ENCODE peak calls at places on chromosomes 1 and 21, in nine cellular contexts. One of them, this sample, is unnamed. For H3K27me3 and H3K4me1, the result is how much of the 10 kb centered on the place peaks cover.

GRCh38 chr1:64940026-64940425 is 26.3 kb downstream of the JAK1 start:
- DNase-seq in uterus: no peak
- DNase-seq in right cardiac atrium: no peak
- DNase-seq in transverse colon: no peak
- DNase-seq in esophagus muscularis mucosa: no peak
- DNase-seq in lung: no peak
- DNase-seq in CD4-positive, CD25-positive, alpha-beta regulatory T cell: no peak
- DNase-seq in thoracic aorta: no peak
- DNase-seq in tibial artery: no peak
- DNase-seq in this sample: no peak

GRCh38 chr1:113021430-113022085 is 51.4 kb upstream of the LRIG2 start:
- DNase-seq in transverse colon: no peak
- DNase-seq in esophagus muscularis mucosa: no peak
- DNase-seq in right cardiac atrium: no peak
- DNase-seq in thoracic aorta: no peak
- DNase-seq in uterus: no peak
- DNase-seq in tibial artery: no peak
- DNase-seq in lung: no peak
- DNase-seq in CD4-positive, CD25-positive, alpha-beta regulatory T cell: no peak
- DNase-seq in this sample: no peak

GRCh38 chr1:231691618-231692259 is 65.1 kb downstream of the DISC1 start:
- DNase-seq in right cardiac atrium: peak
- DNase-seq in lung: no peak
- DNase-seq in tibial artery: no peak
- DNase-seq in uterus: no peak
- DNase-seq in esophagus muscularis mucosa: no peak
- DNase-seq in thoracic aorta: no peak
- DNase-seq in transverse colon: no peak
- DNase-seq in CD4-positive, CD25-positive, alpha-beta regulatory T cell: no peak
- DNase-seq in this sample: peak

GRCh38 chr1:53617382-53618217 is 121.4 kb downstream of the GLIS1 start:
- DNase-seq in uterus: no peak
- DNase-seq in thoracic aorta: no peak
- DNase-seq in tibial artery: peak
- DNase-seq in esophagus muscularis mucosa: no peak
- DNase-seq in lung: no peak
- DNase-seq in right cardiac atrium: no peak
- DNase-seq in transverse colon: no peak
- DNase-seq in CD4-positive, CD25-positive, alpha-beta regulatory T cell: no peak
- DNase-seq in this sample: no peak

GRCh38 chr21:33089439-33089838 is 19.5 kb downstream of the OLIG1 start:
- DNase-seq in CD4-positive, CD25-positive, alpha-beta regulatory T cell: no peak
- DNase-seq in esophagus muscularis mucosa: no peak
- DNase-seq in tibial artery: no peak
- DNase-seq in transverse colon: no peak
- DNase-seq in lung: no peak
- DNase-seq in thoracic aorta: no peak
- DNase-seq in right cardiac atrium: no peak
- DNase-seq in uterus: no peak
- DNase-seq in this sample: no peak

GRCh38 chr1:67166196-67166595 is at the start of gene IL23R:
- DNase-seq in thoracic aorta: no peak
- DNase-seq in uterus: no peak
- DNase-seq in right cardiac atrium: no peak
- DNase-seq in transverse colon: no peak
- DNase-seq in tibial artery: no peak
- DNase-seq in lung: no peak
- DNase-seq in CD4-positive, CD25-positive, alpha-beta regulatory T cell: peak
- DNase-seq in esophagus muscularis mucosa: no peak
- DNase-seq in this sample: no peak

GRCh38 chr1:60989745-60990718 is 92.3 kb upstream of the NFIA start:
- DNase-seq in transverse colon: no peak
- DNase-seq in uterus: peak
- DNase-seq in CD4-positive, CD25-positive, alpha-beta regulatory T cell: no peak
- DNase-seq in thoracic aorta: peak
- DNase-seq in lung: no peak
- DNase-seq in tibial artery: no peak
- DNase-seq in esophagus muscularis mucosa: no peak
- DNase-seq in right cardiac atrium: peak
- DNase-seq in this sample: no peak

GRCh38 chr1:17163371-17163770 is 41.6 kb upstream of the PADI1 start:
- DNase-seq in uterus: no peak
- DNase-seq in transverse colon: no peak
- DNase-seq in thoracic aorta: no peak
- DNase-seq in lung: no peak
- DNase-seq in esophagus muscularis mucosa: no peak
- DNase-seq in CD4-positive, CD25-positive, alpha-beta regulatory T cell: no peak
- DNase-seq in tibial artery: no peak
- DNase-seq in right cardiac atrium: no peak
- DNase-seq in this sample: peak

DNA sequence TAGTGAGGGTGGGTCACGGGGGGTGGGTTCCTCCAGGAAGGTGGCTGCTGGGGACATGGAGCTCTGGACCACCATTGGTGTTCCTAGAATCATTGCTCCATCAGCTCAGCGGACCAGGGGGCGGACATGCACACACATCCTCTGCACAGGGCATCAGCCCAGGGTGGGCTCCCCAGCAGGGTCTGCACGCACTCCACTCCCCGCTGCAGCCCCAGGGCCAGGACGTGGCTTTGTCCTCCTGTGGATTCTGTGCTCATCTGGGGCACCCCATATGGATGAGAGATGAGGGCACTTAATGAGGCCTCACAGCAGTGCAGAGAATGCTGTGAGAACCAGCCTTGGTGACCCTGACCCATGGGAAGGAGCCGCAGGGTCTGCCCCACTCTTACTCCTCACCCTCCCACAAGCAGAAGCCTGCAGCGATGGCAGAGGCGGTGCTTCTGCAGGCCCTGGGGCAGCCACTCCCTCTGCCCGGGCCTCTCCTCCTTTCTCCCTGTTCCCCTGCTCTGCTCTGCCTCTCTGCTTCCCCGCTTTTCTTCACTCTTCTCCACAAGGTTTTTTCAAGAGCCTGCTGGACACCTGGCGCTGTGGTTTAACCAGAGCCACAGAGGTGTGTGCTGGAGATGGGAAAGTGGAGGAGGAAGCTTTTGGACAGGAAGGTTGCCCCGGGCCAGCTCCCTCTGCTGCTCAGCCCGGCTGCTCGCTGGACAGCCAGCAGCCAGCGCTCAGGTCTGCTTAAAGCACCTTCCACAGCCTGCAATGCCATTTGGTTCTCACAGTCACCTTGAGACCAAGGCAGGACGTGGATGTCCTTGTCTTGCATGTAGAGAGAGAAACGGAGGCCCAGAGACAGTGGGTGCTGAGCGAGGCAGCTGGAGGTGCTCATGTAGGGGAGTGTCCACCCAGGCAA is 26.2 kb upstream of the PCBP3 start:
- DNase-seq in lung: no peak
- DNase-seq in thoracic aorta: no peak
- DNase-seq in tibial artery: peak
- DNase-seq in uterus: no peak
- DNase-seq in esophagus muscularis mucosa: no peak
- DNase-seq in transverse colon: no peak
- DNase-seq in CD4-positive, CD25-positive, alpha-beta regulatory T cell: no peak
- DNase-seq in right cardiac atrium: no peak
- DNase-seq in this sample: no peak
- H3K27me3 ChIP-seq in lung: under half
- H3K27me3 ChIP-seq in thoracic aorta: under half
- H3K27me3 ChIP-seq in tibial artery: under half
- H3K27me3 ChIP-seq in uterus: under half
- H3K27me3 ChIP-seq in esophagus muscularis mucosa: half or more
- H3K27me3 ChIP-seq in transverse colon: under half
- H3K27me3 ChIP-seq in CD4-positive, CD25-positive, alpha-beta regulatory T cell: under half
- H3K27me3 ChIP-seq in right cardiac atrium: under half
- H3K27me3 ChIP-seq in this sample: under half

GRCh38 chr1:32181065-32181464 is 1.6 kb downstream of the TXLNA start:
- DNase-seq in thoracic aorta: no peak
- DNase-seq in right cardiac atrium: no peak
- DNase-seq in lung: no peak
- DNase-seq in transverse colon: no peak
- DNase-seq in tibial artery: peak
- DNase-seq in esophagus muscularis mucosa: no peak
- DNase-seq in CD4-positive, CD25-positive, alpha-beta regulatory T cell: no peak
- DNase-seq in uterus: no peak
- DNase-seq in this sample: no peak

GRCh38 chr1:32180186-32181060 is 948 bp downstream of the TXLNA start:
- DNase-seq in lung: peak
- DNase-seq in CD4-positive, CD25-positive, alpha-beta regulatory T cell: peak
- DNase-seq in thoracic aorta: no peak
- DNase-seq in esophagus muscularis mucosa: no peak
- DNase-seq in right cardiac atrium: peak
- DNase-seq in transverse colon: peak
- DNase-seq in tibial artery: peak
- DNase-seq in uterus: peak
- DNase-seq in this sample: peak

GRCh38 chr1:32179443-32180185 is at the start of gene TXLNA:
- DNase-seq in thoracic aorta: peak
- DNase-seq in transverse colon: peak
- DNase-seq in CD4-positive, CD25-positive, alpha-beta regulatory T cell: peak
- DNase-seq in lung: peak
- DNase-seq in esophagus muscularis mucosa: peak
- DNase-seq in tibial artery: peak
- DNase-seq in uterus: peak
- DNase-seq in right cardiac atrium: peak
- DNase-seq in this sample: peak

GRCh38 chr1:32182060-32182459 is 2.6 kb downstream of the TXLNA start:
- DNase-seq in transverse colon: no peak
- DNase-seq in esophagus muscularis mucosa: no peak
- DNase-seq in tibial artery: no peak
- DNase-seq in CD4-positive, CD25-positive, alpha-beta regulatory T cell: no peak
- DNase-seq in right cardiac atrium: no peak
- DNase-seq in uterus: no peak
- DNase-seq in thoracic aorta: no peak
- DNase-seq in lung: no peak
- DNase-seq in this sample: no peak

GRCh38 chr1:32181563-32181962 is 2.1 kb downstream of the TXLNA start:
- DNase-seq in thoracic aorta: no peak
- DNase-seq in tibial artery: no peak
- DNase-seq in CD4-positive, CD25-positive, alpha-beta regulatory T cell: no peak
- DNase-seq in esophagus muscularis mucosa: no peak
- DNase-seq in right cardiac atrium: no peak
- DNase-seq in uterus: no peak
- DNase-seq in transverse colon: no peak
- DNase-seq in lung: no peak
- DNase-seq in this sample: no peak
- H3K4me1 ChIP-seq in thoracic aorta: half or more
- H3K4me1 ChIP-seq in tibial artery: half or more
- H3K4me1 ChIP-seq in CD4-positive, CD25-positive, alpha-beta regulatory T cell: under half
- H3K4me1 ChIP-seq in esophagus muscularis mucosa: half or more
- H3K4me1 ChIP-seq in right cardiac atrium: under half
- H3K4me1 ChIP-seq in uterus: under half
- H3K4me1 ChIP-seq in transverse colon: under half
- H3K4me1 ChIP-seq in lung: under half
- H3K4me1 ChIP-seq in this sample: under half

GRCh38 chr1:165240486-165240885 is 116.0 kb downstream of the LMX1A start:
- DNase-seq in uterus: no peak
- DNase-seq in transverse colon: no peak
- DNase-seq in thoracic aorta: no peak
- DNase-seq in tibial artery: no peak
- DNase-seq in right cardiac atrium: no peak
- DNase-seq in lung: no peak
- DNase-seq in esophagus muscularis mucosa: no peak
- DNase-seq in CD4-positive, CD25-positive, alpha-beta regulatory T cell: no peak
- DNase-seq in this sample: no peak

GRCh38 chr1:165241952-165242351 is 114.6 kb downstream of the LMX1A start:
- DNase-seq in uterus: no peak
- DNase-seq in lung: no peak
- DNase-seq in transverse colon: no peak
- DNase-seq in right cardiac atrium: no peak
- DNase-seq in esophagus muscularis mucosa: no peak
- DNase-seq in tibial artery: no peak
- DNase-seq in thoracic aorta: no peak
- DNase-seq in CD4-positive, CD25-positive, alpha-beta regulatory T cell: no peak
- DNase-seq in this sample: no peak

GRCh38 chr1:165241321-165241720 is 115.2 kb downstream of the LMX1A start:
- DNase-seq in lung: no peak
- DNase-seq in right cardiac atrium: no peak
- DNase-seq in uterus: no peak
- DNase-seq in thoracic aorta: no peak
- DNase-seq in esophagus muscularis mucosa: no peak
- DNase-seq in CD4-positive, CD25-positive, alpha-beta regulatory T cell: no peak
- DNase-seq in tibial artery: no peak
- DNase-seq in transverse colon: no peak
- DNase-seq in this sample: no peak

GRCh38 chr1:165235777-165236285 is 120.7 kb downstream of the LMX1A start:
- DNase-seq in CD4-positive, CD25-positive, alpha-beta regulatory T cell: no peak
- DNase-seq in thoracic aorta: no peak
- DNase-seq in esophagus muscularis mucosa: no peak
- DNase-seq in right cardiac atrium: peak
- DNase-seq in uterus: no peak
- DNase-seq in tibial artery: no peak
- DNase-seq in lung: no peak
- DNase-seq in transverse colon: no peak
- DNase-seq in this sample: no peak

GRCh38 chr1:165239873-165240272 is 116.6 kb downstream of the LMX1A start:
- DNase-seq in tibial artery: no peak
- DNase-seq in thoracic aorta: no peak
- DNase-seq in esophagus muscularis mucosa: no peak
- DNase-seq in lung: no peak
- DNase-seq in CD4-positive, CD25-positive, alpha-beta regulatory T cell: no peak
- DNase-seq in transverse colon: no peak
- DNase-seq in right cardiac atrium: no peak
- DNase-seq in uterus: no peak
- DNase-seq in this sample: no peak
- H3K27me3 ChIP-seq in tibial artery: under half
- H3K27me3 ChIP-seq in thoracic aorta: under half
- H3K27me3 ChIP-seq in esophagus muscularis mucosa: under half
- H3K27me3 ChIP-seq in lung: under half
- H3K27me3 ChIP-seq in CD4-positive, CD25-positive, alpha-beta regulatory T cell: under half
- H3K27me3 ChIP-seq in transverse colon: under half
- H3K27me3 ChIP-seq in right cardiac atrium: under half
- H3K27me3 ChIP-seq in uterus: under half
- H3K27me3 ChIP-seq in this sample: under half

GRCh38 chr1:206080421-206080820 is 27.4 kb downstream of the RHEX start:
- DNase-seq in CD4-positive, CD25-positive, alpha-beta regulatory T cell: no peak
- DNase-seq in transverse colon: no peak
- DNase-seq in uterus: no peak
- DNase-seq in lung: no peak
- DNase-seq in esophagus muscularis mucosa: no peak
- DNase-seq in tibial artery: no peak
- DNase-seq in right cardiac atrium: no peak
- DNase-seq in thoracic aorta: no peak
- DNase-seq in this sample: no peak

GRCh38 chr1:206070627-206071304 is 17.8 kb downstream of the RHEX start:
- DNase-seq in lung: no peak
- DNase-seq in right cardiac atrium: no peak
- DNase-seq in esophagus muscularis mucosa: no peak
- DNase-seq in CD4-positive, CD25-positive, alpha-beta regulatory T cell: no peak
- DNase-seq in uterus: no peak
- DNase-seq in thoracic aorta: no peak
- DNase-seq in tibial artery: no peak
- DNase-seq in transverse colon: no peak
- DNase-seq in this sample: no peak

GRCh38 chr1:206079130-206079529 is 26.2 kb downstream of the RHEX start:
- DNase-seq in thoracic aorta: no peak
- DNase-seq in lung: no peak
- DNase-seq in uterus: no peak
- DNase-seq in tibial artery: no peak
- DNase-seq in transverse colon: no peak
- DNase-seq in CD4-positive, CD25-positive, alpha-beta regulatory T cell: no peak
- DNase-seq in esophagus muscularis mucosa: no peak
- DNase-seq in right cardiac atrium: no peak
- DNase-seq in this sample: no peak

GRCh38 chr1:206074839-206075238 is 21.9 kb downstream of the RHEX start:
- DNase-seq in CD4-positive, CD25-positive, alpha-beta regulatory T cell: no peak
- DNase-seq in tibial artery: no peak
- DNase-seq in right cardiac atrium: no peak
- DNase-seq in thoracic aorta: no peak
- DNase-seq in esophagus muscularis mucosa: no peak
- DNase-seq in uterus: no peak
- DNase-seq in lung: no peak
- DNase-seq in transverse colon: no peak
- DNase-seq in this sample: no peak

DNA sequence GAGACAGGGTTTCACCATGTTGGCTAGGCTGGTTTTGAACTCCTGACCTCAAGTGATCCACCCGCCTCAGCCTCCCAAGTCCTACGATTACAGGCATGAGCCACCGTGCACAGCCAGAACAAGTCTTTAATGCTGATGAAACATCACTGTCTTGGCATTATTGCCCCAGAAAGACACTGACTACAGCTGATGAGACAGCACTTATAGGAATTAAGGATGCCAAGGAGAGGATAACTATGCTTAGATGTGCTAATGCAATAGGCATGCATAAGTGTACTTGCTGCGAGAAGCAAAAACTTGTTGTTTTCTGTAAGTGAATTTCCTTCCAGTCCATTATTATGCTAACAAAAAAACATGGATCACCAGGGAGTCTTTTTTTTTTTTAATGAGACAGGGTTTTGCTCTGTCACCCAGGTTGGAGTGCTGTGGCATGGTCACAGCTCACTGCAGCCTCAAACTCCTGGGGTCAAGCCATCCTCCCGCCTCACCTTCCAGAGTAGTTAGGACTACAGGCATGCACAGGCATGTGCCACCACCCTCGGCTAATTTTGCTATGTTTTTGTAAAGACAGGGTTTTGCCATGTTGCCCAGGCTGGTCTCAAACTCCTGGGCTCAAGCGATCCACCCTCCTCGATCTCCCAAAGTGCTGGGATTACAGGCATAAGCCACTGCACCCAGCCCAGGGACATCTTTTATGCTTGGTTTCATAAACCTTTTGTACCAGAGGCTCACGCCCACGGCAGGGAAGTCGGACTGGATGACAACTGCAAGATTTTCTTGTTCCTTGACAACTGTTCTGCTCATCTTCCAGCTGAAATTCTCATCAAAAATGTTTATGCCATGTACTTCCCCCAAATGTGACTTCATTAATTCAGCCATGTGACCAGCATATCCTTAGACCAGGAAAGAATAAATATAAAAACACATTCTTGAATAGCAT is 23.1 kb downstream of the RHEX start:
- DNase-seq in right cardiac atrium: no peak
- DNase-seq in thoracic aorta: no peak
- DNase-seq in tibial artery: no peak
- DNase-seq in esophagus muscularis mucosa: no peak
- DNase-seq in uterus: no peak
- DNase-seq in transverse colon: no peak
- DNase-seq in CD4-positive, CD25-positive, alpha-beta regulatory T cell: no peak
- DNase-seq in lung: no peak
- DNase-seq in this sample: no peak
- H3K4me1 ChIP-seq in right cardiac atrium: under half
- H3K4me1 ChIP-seq in thoracic aorta: under half
- H3K4me1 ChIP-seq in tibial artery: under half
- H3K4me1 ChIP-seq in esophagus muscularis mucosa: under half
- H3K4me1 ChIP-seq in uterus: under half
- H3K4me1 ChIP-seq in transverse colon: under half
- H3K4me1 ChIP-seq in CD4-positive, CD25-positive, alpha-beta regulatory T cell: under half
- H3K4me1 ChIP-seq in lung: under half
- H3K4me1 ChIP-seq in this sample: under half

This sample was measured in SJSA1.